ENCODE peak calls at places on chromosomes 6 and 20, in four cellular contexts. X, K, J and Q are unnamed samples.

GRCh38 chr6:48061630-48062029 is 49.4 kb downstream of the PTCHD4 start:
- DNase-seq in J (no peak), K (no peak), X (no peak), Q (no peak)

GRCh38 chr6:6752129-6752528 is 163.6 kb downstream of the LY86 start:
- DNase-seq in K (peak; percentile 30), J (peak; percentile 46), X (peak; percentile 30), Q (no peak)

GRCh38 chr6:89985744-89986493 is 91.7 kb downstream of the GJA10 start:
- DNase-seq in J (no peak), X (no peak), K (no peak), Q (no peak)

GRCh38 chr6:6191476-6191875 is 129.0 kb downstream of the F13A1 start:
- DNase-seq in X (no peak), J (no peak), K (no peak), Q (no peak)

GRCh38 chr20:58577139-58577806 is 62.1 kb upstream of the APCDD1L start:
- DNase-seq in J (peak; percentile 17), K (no peak), X (no peak), Q (no peak)

GRCh38 chr20:25076731-25077609 is 5.0 kb downstream of the VSX1 start:
- DNase-seq in J (no peak), X (peak; percentile 53), K (peak; percentile 41), Q (peak; percentile 31)

GRCh38 chr6:46926481-46926880 is 4.7 kb upstream of the ADGRF5 start:
- DNase-seq in K (no peak), X (no peak), J (no peak), Q (no peak)

GRCh38 chr6:124996411-124996810 is 34.2 kb downstream of the RNF217 start:
- DNase-seq in J (no peak), X (no peak), K (no peak), Q (no peak)

GRCh38 chr20:24739751-24740150 is 209.3 kb upstream of the CST7 start:
- DNase-seq in K (no peak), J (no peak), X (no peak), Q (no peak)

GRCh38 chr6:68724054-68724453 is 89.0 kb downstream of the ADGRB3 start:
- DNase-seq in K (no peak), J (no peak), X (no peak), Q (no peak)

GRCh38 chr6:169498887-169499513 is 202.8 kb downstream of the WDR27 start:
- DNase-seq in J (no peak), X (no peak), K (no peak), Q (no peak)

GRCh38 chr20:33568378-33569289 is 78.7 kb downstream of the CBFA2T2 start:
- DNase-seq in K (no peak), X (no peak), J (peak; percentile 46), Q (no peak)

GRCh38 chr6:71262914-71263313 is 25.7 kb upstream of the OGFRL1 start:
- DNase-seq in J (no peak), K (no peak), X (no peak), Q (no peak)

GRCh38 chr6:157638779-157639178 is 184.3 kb upstream of the SNX9 start:
- DNase-seq in X (no peak), K (no peak), J (no peak), Q (no peak)

GRCh38 chr6:137217801-137218472 is 1.2 kb downstream of the IFNGR1 start:
- DNase-seq in X (peak; percentile 67), J (no peak), K (no peak), Q (no peak)

GRCh38 chr20:40462600-40462999 is 226.4 kb downstream of the MAFB start:
- DNase-seq in J (no peak), K (no peak), X (no peak), Q (no peak)

GRCh38 chr6:26268659-26269402 is 96.2 kb upstream of the BTN3A2 start:
- DNase-seq in J (no peak), K (no peak), X (peak; percentile 32), Q (no peak)

GRCh38 chr6:44569931-44570385 is 182.5 kb downstream of the CDC5L start:
- DNase-seq in X (peak; percentile 18), J (peak; percentile 49), K (no peak), Q (peak; percentile 72)

GRCh38 chr6:98574991-98575390 is 259.4 kb upstream of the POU3F2 start:
- DNase-seq in K (no peak), J (no peak), X (peak; percentile 42), Q (no peak)

GRCh38 chr6:153392156-153392555 is 261.1 kb upstream of the RGS17 start:
- DNase-seq in J (no peak), X (no peak), K (no peak), Q (no peak)

GRCh38 chr6:29727637-29728036 is 4.4 kb downstream of the HLA-F start:
- DNase-seq in K (no peak), J (no peak), X (no peak), Q (peak; percentile 21)

GRCh38 chr6:43799671-43800623 is 29.9 kb downstream of the VEGFA start:
- DNase-seq in X (no peak), K (no peak), J (no peak), Q (no peak)

GRCh38 chr20:47524385-47524784 is 22.7 kb downstream of the NCOA3 start:
- DNase-seq in J (no peak), K (no peak), X (no peak), Q (no peak)

GRCh38 chr20:36792422-36792821 is 18.9 kb upstream of the DSN1 start:
- DNase-seq in J (peak; percentile 59), K (peak; percentile 42), X (no peak), Q (no peak)

GRCh38 chr20:48787861-48788375 is 39.9 kb downstream of the PREX1 start:
- DNase-seq in J (no peak), X (no peak), K (no peak), Q (no peak)

GRCh38 chr20:63519765-63520593 is 586 bp upstream of the PPDPF start:
- DNase-seq in X (peak; percentile 70), J (peak; percentile 81), K (peak; percentile 61), Q (peak; percentile 87)

GRCh38 chr6:159931112-159931511 is 37.8 kb upstream of the IGF2R start:
- DNase-seq in X (no peak), K (no peak), J (no peak), Q (no peak)

GRCh38 chr6:17589402-17590116 is 10.5 kb upstream of the FAM8A1 start:
- DNase-seq in K (no peak), X (peak; percentile 65), J (no peak), Q (no peak)

GRCh38 chr6:56749632-56750151 is 107.0 kb upstream of the DST start:
- DNase-seq in J (no peak), X (no peak), K (no peak), Q (no peak)

GRCh38 chr6:104828478-104828877 is 31.2 kb downstream of the HACE1 start:
- DNase-seq in X (no peak), J (no peak), K (no peak), Q (no peak)

GRCh38 chr6:43927525-43928210 is 157.7 kb downstream of the VEGFA start:
- DNase-seq in K (no peak), X (peak; percentile 67), J (peak; percentile 8), Q (no peak)

GRCh38 chr6:125114248-125114858 is 39.2 kb upstream of the TPD52L1 start:
- DNase-seq in K (peak; percentile 60), X (peak; percentile 59), J (peak; percentile 49), Q (no peak)

GRCh38 chr20:51542033-51542893 is at the start of gene NFATC2:
- DNase-seq in J (peak; percentile 53), K (no peak), X (peak; percentile 68), Q (no peak)

GRCh38 chr6:49849121-49849907 is 17.0 kb downstream of the CRISP1 start:
- DNase-seq in K (no peak), X (no peak), J (no peak), Q (no peak)

GRCh38 chr20:62366370-62367135 is 559 bp downstream of the LAMA5 start:
- DNase-seq in J (no peak), X (no peak), K (no peak), Q (no peak)
- H3K27ac ChIP-seq in J (peak overlapping the region; percentile 27), X (peak overlapping the region; percentile 86), K (peak overlapping the region; percentile 83), Q (peak overlapping the region; percentile 95)

GRCh38 chr20:31605031-31605901 is at the start of gene ID1:
- DNase-seq in J (peak; percentile 95), K (peak; percentile 93), X (peak; percentile 97), Q (peak; percentile 98)

GRCh38 chr20:31603822-31604566 is 1.1 kb upstream of the ID1 start:
- DNase-seq in J (peak; percentile 91), K (peak; percentile 92), X (peak; percentile 98), Q (peak; percentile 99)

GRCh38 chr20:31604567-31605030 is 490 bp upstream of the ID1 start:
- DNase-seq in X (no peak), J (no peak), K (no peak), Q (peak; percentile 79)

GRCh38 chr20:31602430-31602778 is 2.7 kb upstream of the ID1 start:
- DNase-seq in J (no peak), X (no peak), K (no peak), Q (no peak)

DNA sequence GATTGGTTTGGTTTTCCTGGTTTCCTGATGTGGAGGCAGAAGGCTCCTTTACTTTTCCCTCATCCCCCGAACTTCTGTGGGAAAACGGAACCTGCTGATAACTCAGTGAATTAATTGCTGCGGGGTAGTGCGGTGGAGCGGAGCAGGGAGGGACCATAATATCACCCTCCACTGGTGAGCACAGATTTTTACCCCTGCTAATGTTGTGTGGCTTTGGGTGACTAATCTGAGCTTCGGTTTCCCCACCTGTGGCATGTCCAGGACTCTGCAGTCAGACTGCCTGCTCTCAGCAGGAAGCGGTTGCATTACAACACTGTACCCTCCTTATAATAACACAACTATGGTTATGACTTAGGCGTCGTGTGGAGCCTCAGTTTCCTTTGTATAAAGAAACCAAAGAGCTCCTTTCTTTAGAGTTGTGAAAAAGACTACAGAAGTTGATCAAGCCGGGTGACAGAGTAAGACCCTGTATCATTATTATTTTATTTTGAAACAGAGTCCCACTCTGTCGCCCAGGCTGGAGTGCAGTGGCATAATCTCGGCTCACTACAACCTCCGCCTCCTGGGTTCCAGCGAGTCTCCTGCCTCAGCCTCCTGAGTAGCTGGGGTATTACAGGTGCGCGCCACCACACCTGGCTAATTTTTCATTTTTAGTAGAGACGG is 2.2 kb upstream of the ID1 start:
- DNase-seq in X (peak; percentile 44), J (no peak), K (no peak), Q (no peak)
- H3K27ac ChIP-seq in X (peak overlapping the region; percentile 93), J (no peak overlapping the region), K (no peak overlapping the region), Q (peak overlapping the region; percentile 50)

DNA sequence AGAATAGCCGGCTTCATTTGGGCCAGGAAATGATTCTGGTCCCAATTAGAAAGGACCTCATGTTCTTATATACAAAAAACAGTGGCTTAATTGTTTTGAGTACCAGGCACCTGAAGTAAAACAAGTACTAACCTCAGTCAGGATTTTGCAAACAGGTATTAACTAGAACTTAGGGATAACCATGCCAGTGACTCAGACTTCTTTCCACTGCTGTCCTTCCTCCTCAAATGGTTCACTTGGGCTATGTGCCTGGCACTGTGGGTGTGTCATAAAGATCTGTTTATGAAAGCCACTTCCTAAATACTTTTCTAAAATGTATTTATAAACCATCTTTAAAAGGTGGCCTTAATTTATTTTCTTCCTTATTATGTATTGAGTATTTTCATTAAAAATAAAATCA is 10.7 kb downstream of the CLDN20 start:
- DNase-seq in K (no peak), J (no peak), X (no peak), Q (no peak)
- H3K27ac ChIP-seq in K (peak overlapping the region; percentile 81), J (peak overlapping the region; percentile 41), X (peak overlapping the region; percentile 65), Q (peak overlapping the region; percentile 17)

DNA sequence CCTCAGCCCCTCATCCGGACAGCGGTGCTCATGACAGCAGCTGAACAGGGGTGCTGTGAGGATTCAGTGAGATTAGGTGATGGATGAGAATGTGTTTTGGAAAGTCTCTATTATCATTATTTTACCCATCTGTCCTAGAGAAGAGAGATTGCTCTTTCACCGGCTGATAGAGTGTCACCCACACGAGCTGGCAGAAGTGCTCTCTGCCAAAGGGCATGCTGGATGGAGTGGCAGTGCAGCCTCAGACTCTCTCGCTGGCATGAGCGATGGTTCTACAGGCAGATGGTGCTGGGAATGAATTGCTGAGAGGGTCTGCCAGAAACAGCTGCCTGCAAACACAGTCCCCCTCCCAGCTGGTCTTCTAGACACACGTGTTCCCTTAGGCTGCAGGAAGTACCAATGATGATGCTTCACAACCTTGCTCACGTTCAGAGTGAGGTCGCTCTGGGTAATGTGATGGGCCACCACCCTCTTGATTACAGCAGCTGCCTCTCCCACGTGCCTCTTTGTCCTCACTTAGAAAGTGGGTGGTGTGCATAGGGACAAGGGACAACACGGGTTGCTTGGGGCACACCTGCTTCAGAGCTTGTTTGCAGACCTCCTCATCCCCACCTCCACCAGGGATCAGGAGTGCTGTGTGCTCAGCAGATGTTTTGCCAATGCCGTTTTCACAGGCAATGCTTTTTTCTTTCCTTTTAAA is 84.7 kb downstream of the FOXA2 start:
- DNase-seq in X (peak; percentile 33), J (no peak), K (no peak), Q (no peak)
- H3K27ac ChIP-seq in X (peak overlapping the region; percentile 42), J (no peak overlapping the region), K (no peak overlapping the region), Q (no peak overlapping the region)